ENCODE peak calls at places on chromosomes 2 and 18, in four cellular contexts. One of them, this sample, is unnamed.
A peak's percentile ranks its signal among the peaks of the same experiment; 100 is the strongest.

GRCh38 chr2:15615310-15615920 is 23.7 kb downstream of the DDX1 start:
- DNase-seq in neuronal stem cell: no peak
- DNase-seq in endodermal cell: no peak
- DNase-seq in psoas muscle: no peak
- DNase-seq in this sample: no peak

GRCh38 chr2:146317959-146318358 is 1526.9 kb upstream of the ACVR2A start:
- DNase-seq in psoas muscle: no peak
- DNase-seq in neuronal stem cell: no peak
- DNase-seq in endodermal cell: no peak
- DNase-seq in this sample: no peak

GRCh38 chr2:118340103-118340502 is 251.8 kb downstream of the INSIG2 start:
- DNase-seq in psoas muscle: no peak
- DNase-seq in neuronal stem cell: no peak
- DNase-seq in endodermal cell: peak; percentile 59
- DNase-seq in this sample: no peak

GRCh38 chr2:11568436-11568835 is 34.6 kb downstream of the GREB1 start:
- DNase-seq in psoas muscle: peak; percentile 21
- DNase-seq in endodermal cell: peak; percentile 32
- DNase-seq in neuronal stem cell: no peak
- DNase-seq in this sample: no peak

GRCh38 chr2:98458667-98459380 is 14.2 kb downstream of the INPP4A start:
- DNase-seq in neuronal stem cell: no peak
- DNase-seq in endodermal cell: peak; percentile 46
- DNase-seq in psoas muscle: no peak
- DNase-seq in this sample: no peak

GRCh38 chr2:141464995-141465394 is 665.8 kb downstream of the LRP1B start:
- DNase-seq in psoas muscle: no peak
- DNase-seq in neuronal stem cell: no peak
- DNase-seq in endodermal cell: no peak
- DNase-seq in this sample: no peak

GRCh38 chr2:140177081-140177480 is 1396.9 kb upstream of the NXPH2 start:
- DNase-seq in endodermal cell: no peak
- DNase-seq in neuronal stem cell: no peak
- DNase-seq in psoas muscle: no peak
- DNase-seq in this sample: no peak

GRCh38 chr18:621181-621580 is 24.4 kb downstream of the CLUL1 start:
- DNase-seq in neuronal stem cell: no peak
- DNase-seq in psoas muscle: peak; percentile 49
- DNase-seq in endodermal cell: no peak
- DNase-seq in this sample: no peak

GRCh38 chr2:113248997-113249770 is 29.5 kb downstream of the PAX8 start:
- DNase-seq in psoas muscle: peak; percentile 87
- DNase-seq in neuronal stem cell: peak; percentile 70
- DNase-seq in endodermal cell: peak; percentile 94
- DNase-seq in this sample: peak; percentile 79

GRCh38 chr2:63789318-63790051 is 52.2 kb upstream of the UGP2 start:
- DNase-seq in neuronal stem cell: no peak
- DNase-seq in endodermal cell: no peak
- DNase-seq in psoas muscle: no peak
- DNase-seq in this sample: no peak

GRCh38 chr18:42915240-42915791 is 200.2 kb downstream of the RIT2 start:
- DNase-seq in psoas muscle: no peak
- DNase-seq in neuronal stem cell: no peak
- DNase-seq in endodermal cell: no peak
- DNase-seq in this sample: no peak

GRCh38 chr2:36569267-36569860 is 28.6 kb downstream of the FEZ2 start:
- DNase-seq in neuronal stem cell: no peak
- DNase-seq in psoas muscle: no peak
- DNase-seq in endodermal cell: no peak
- DNase-seq in this sample: no peak

GRCh38 chr2:47016172-47016913 is 100.7 kb upstream of the MCFD2 start:
- DNase-seq in psoas muscle: peak; percentile 86
- DNase-seq in endodermal cell: peak; percentile 74
- DNase-seq in neuronal stem cell: no peak
- DNase-seq in this sample: no peak

GRCh38 chr2:1685957-1686783 is 58.1 kb downstream of the PXDN start:
- DNase-seq in endodermal cell: peak; percentile 74
- DNase-seq in psoas muscle: no peak
- DNase-seq in neuronal stem cell: no peak
- DNase-seq in this sample: no peak

GRCh38 chr2:234677758-234678538 is 181.1 kb upstream of the ARL4C start:
- DNase-seq in neuronal stem cell: no peak
- DNase-seq in endodermal cell: peak; percentile 21
- DNase-seq in psoas muscle: no peak
- DNase-seq in this sample: no peak

DNA sequence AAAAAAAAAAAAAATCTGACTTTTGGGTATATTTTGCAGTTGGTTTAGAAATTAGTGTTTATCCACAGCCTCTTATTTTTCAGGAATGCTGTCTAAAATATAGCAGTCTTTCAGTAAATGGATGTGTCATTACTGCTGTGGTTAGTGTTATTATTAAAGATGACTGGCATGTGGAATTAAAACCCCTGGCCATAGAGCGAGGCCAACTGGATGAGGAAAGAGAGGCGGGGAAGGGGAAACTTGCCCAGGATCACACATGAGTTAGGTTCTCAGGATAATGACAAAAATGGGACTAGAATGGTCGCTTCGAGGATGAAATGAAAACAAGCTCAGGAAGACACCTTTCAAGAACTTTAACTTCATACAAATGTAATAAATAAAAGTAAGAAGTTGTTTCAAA is 57.4 kb upstream of the APCDD1 start:
- DNase-seq in psoas muscle: no peak
- DNase-seq in endodermal cell: no peak
- DNase-seq in neuronal stem cell: no peak
- DNase-seq in this sample: no peak
- H3K4me1 ChIP-seq in psoas muscle: no peaks in the 10 kb centered on the region
- H3K4me1 ChIP-seq in endodermal cell: no peaks in the 10 kb centered on the region
- H3K4me1 ChIP-seq in neuronal stem cell: peaks cover 5% of the 10 kb centered on the region
- H3K4me1 ChIP-seq in this sample: no peaks in the 10 kb centered on the region

DNA sequence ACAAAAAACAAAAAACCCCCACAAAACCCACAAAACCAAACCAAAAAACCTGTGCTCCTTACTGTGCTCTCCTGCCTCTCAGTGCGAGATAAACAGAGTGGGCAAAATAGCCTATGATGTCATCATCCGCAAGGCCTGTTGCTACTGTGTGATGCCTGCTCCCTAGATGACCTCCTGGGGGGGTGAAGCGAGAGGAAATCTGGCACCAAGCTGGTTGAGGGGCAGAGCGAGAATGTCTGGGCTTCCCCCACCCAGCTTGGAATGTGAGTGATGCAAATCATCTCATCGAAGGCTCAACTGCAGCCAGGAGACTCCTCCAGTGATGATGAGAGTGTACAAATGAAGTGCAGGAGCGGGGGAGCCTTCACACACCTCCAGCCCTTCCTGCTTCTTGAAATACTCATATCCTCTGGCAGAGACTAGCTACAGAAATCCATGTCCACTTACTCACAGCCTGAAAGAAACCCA is 57.7 kb upstream of the MAP4K3 start:
- DNase-seq in neuronal stem cell: no peak
- DNase-seq in psoas muscle: no peak
- DNase-seq in endodermal cell: peak; percentile 61
- DNase-seq in this sample: no peak
- H3K4me3 ChIP-seq in neuronal stem cell: no peak overlapping the region
- H3K4me3 ChIP-seq in psoas muscle: no peak overlapping the region
- H3K4me3 ChIP-seq in endodermal cell: no peak overlapping the region
- H3K4me3 ChIP-seq in this sample: no peak overlapping the region

GRCh38 chr18:62326646-62327348 is 1.7 kb downstream of the TNFRSF11A start:
- DNase-seq in neuronal stem cell: no peak
- DNase-seq in endodermal cell: peak; percentile 65
- DNase-seq in psoas muscle: no peak
- DNase-seq in this sample: no peak
- H3K27me3 ChIP-seq in neuronal stem cell: peaks cover 9% of the 10 kb centered on the region
- H3K27me3 ChIP-seq in endodermal cell: no peaks in the 10 kb centered on the region
- H3K27me3 ChIP-seq in psoas muscle: peaks cover 27% of the 10 kb centered on the region
- H3K27me3 ChIP-seq in this sample: peaks cover 51% of the 10 kb centered on the region

DNA sequence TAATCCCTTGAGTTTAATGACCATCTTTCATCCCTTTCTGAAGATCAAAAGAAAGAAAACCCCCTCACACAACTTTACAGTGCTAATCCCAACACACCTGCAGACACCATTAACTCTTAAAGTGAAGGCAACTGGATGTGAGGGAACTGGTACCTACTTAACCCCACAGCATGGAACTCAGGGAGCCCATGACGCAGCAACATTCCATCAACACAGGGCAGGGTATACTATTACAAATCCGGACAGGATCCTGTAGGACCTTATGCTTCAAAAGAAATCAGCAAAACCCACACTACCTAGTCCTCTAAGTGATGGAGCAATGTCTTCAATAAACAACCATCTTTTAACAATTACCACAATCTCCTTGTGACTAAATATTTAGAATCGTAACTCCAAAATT is 78.6 kb downstream of the FARSB start:
- DNase-seq in endodermal cell: no peak
- DNase-seq in neuronal stem cell: no peak
- DNase-seq in psoas muscle: no peak
- DNase-seq in this sample: no peak
- H3K4me1 ChIP-seq in endodermal cell: no peaks in the 10 kb centered on the region
- H3K4me1 ChIP-seq in neuronal stem cell: peaks cover 10% of the 10 kb centered on the region
- H3K4me1 ChIP-seq in psoas muscle: peaks cover 34% of the 10 kb centered on the region
- H3K4me1 ChIP-seq in this sample: peaks cover 4% of the 10 kb centered on the region